ENCODE peak calls at places on chromosomes 5 and 9, in seven cellular contexts. A is SW480, D is HuH-7.5, T is T-cell, O is substantia nigra, C is smooth muscle cell of the brain vasculature, Z is T-helper 1 cell. N is an unnamed sample.

GRCh38 chr5:113278976-113279375 is 155.8 kb downstream of the TSSK1B start:
- DNase-seq in A (no peak), D (no peak), T (no peak), O (no peak), C (no peak), Z (no peak), N (no peak)

GRCh38 chr5:34991486-34992238 is 56.1 kb downstream of the AGXT2 start:
- DNase-seq in A (peak; percentile 17), D (no peak), T (no peak), O (no peak), C (no peak), Z (no peak), N (no peak)

GRCh38 chr5:149474198-149474597 is 77.0 kb downstream of the CSNK1A1 start:
- DNase-seq in A (peak; percentile 53), D (no peak), T (no peak), O (no peak), C (no peak), Z (no peak), N (no peak)

GRCh38 chr5:109701779-109702178 is 12.1 kb downstream of the MAN2A1 start:
- DNase-seq in A (no peak), D (no peak), T (no peak), O (no peak), C (no peak), Z (no peak), N (no peak)

GRCh38 chr5:124789104-124789605 is 42.7 kb upstream of the ZNF608 start:
- DNase-seq in A (no peak), D (no peak), T (no peak), O (no peak), C (no peak), Z (no peak), N (no peak)

GRCh38 chr9:129655142-129655541 is 10.3 kb upstream of the PRRX2 start:
- DNase-seq in A (no peak), D (no peak), T (no peak), O (no peak), C (no peak), Z (no peak), N (no peak)

GRCh38 chr5:93384977-93385376 is 196.0 kb downstream of the NR2F1-AS1 start:
- DNase-seq in A (no peak), D (no peak), T (no peak), O (no peak), C (no peak), Z (no peak), N (no peak)

GRCh38 chr9:120308495-120308894 is 271.5 kb downstream of the CDK5RAP2 start:
- DNase-seq in A (peak; percentile 9), D (no peak), T (no peak), O (no peak), C (no peak), Z (no peak), N (no peak)

GRCh38 chr9:135007601-135008000 is 79.9 kb upstream of the OLFM1 start:
- DNase-seq in A (no peak), D (no peak), T (no peak), O (no peak), C (no peak), Z (no peak), N (no peak)

GRCh38 chr5:171520300-171521170 is 101.1 kb downstream of the FGF18 start:
- DNase-seq in A (peak; percentile 49), D (no peak), T (no peak), O (no peak), C (no peak), Z (no peak), N (no peak)

GRCh38 chr9:136855461-136856077 is 3.4 kb downstream of the MAMDC4 start:
- DNase-seq in A (no peak), D (no peak), T (no peak), O (no peak), C (no peak), Z (no peak), N (no peak)